ENCODE peak calls at places on chromosomes 12 and 14, in seven cellular contexts. P is effector memory CD4-positive, alpha-beta T cell; J is thoracic aorta; Z is CD4-positive, alpha-beta memory T cell; L is lower lobe of right lung; Q is IMR-90; G is naive thymus-derived CD4-positive, alpha-beta T cell. R is an unnamed sample.

GRCh38 chr12:33795536-33795935 is 226.8 kb upstream of the ALG10 start:
- DNase-seq in P (no peak), J (no peak), Z (no peak), L (no peak), Q (no peak), G (no peak), R (no peak)

GRCh38 chr14:33469898-33470297 is 481.0 kb downstream of the EGLN3 start:
- DNase-seq in P (no peak), J (no peak), Z (no peak), L (no peak), Q (no peak), G (no peak), R (peak; percentile 89)

GRCh38 chr14:104081951-104082464 is 3.5 kb upstream of the ASPG start:
- DNase-seq in P (no peak), J (no peak), Z (no peak), L (peak; percentile 40), Q (no peak), G (no peak), R (no peak)

GRCh38 chr12:11650697-11651281 is 1.3 kb downstream of the ETV6 start:
- DNase-seq in P (no peak), J (no peak), Z (peak; percentile 54), L (no peak), Q (peak; percentile 37), G (peak; percentile 21), R (peak; percentile 45)

GRCh38 chr14:59454131-59454530 is 11.0 kb downstream of the GPR135 start:
- DNase-seq in P (no peak), J (peak; percentile 25), Z (no peak), L (no peak), Q (peak; percentile 98), G (no peak), R (no peak)

GRCh38 chr14:97295108-97295710 is 498.0 kb downstream of the VRK1 start:
- DNase-seq in P (no peak), J (no peak), Z (no peak), L (no peak), Q (no peak), G (no peak), R (no peak)

GRCh38 chr14:51419685-51420084 is 179.6 kb downstream of the TMX1 start:
- DNase-seq in P (peak; percentile 37), J (no peak), Z (peak; percentile 83), L (no peak), Q (no peak), G (peak; percentile 86), R (no peak)

GRCh38 chr12:93468008-93468371 is 676 bp downstream of the MRPL42 start:
- DNase-seq in P (no peak), J (no peak), Z (no peak), L (no peak), Q (no peak), G (no peak), R (peak; percentile 38)

GRCh38 chr14:52222901-52223300 is 44.6 kb upstream of the PTGDR start:
- DNase-seq in P (no peak), J (no peak), Z (no peak), L (no peak), Q (no peak), G (no peak), R (no peak)

GRCh38 chr14:96482986-96483385 is 19.2 kb upstream of the PAPOLA start:
- DNase-seq in P (no peak), J (no peak), Z (no peak), L (no peak), Q (no peak), G (no peak), R (no peak)

DNA sequence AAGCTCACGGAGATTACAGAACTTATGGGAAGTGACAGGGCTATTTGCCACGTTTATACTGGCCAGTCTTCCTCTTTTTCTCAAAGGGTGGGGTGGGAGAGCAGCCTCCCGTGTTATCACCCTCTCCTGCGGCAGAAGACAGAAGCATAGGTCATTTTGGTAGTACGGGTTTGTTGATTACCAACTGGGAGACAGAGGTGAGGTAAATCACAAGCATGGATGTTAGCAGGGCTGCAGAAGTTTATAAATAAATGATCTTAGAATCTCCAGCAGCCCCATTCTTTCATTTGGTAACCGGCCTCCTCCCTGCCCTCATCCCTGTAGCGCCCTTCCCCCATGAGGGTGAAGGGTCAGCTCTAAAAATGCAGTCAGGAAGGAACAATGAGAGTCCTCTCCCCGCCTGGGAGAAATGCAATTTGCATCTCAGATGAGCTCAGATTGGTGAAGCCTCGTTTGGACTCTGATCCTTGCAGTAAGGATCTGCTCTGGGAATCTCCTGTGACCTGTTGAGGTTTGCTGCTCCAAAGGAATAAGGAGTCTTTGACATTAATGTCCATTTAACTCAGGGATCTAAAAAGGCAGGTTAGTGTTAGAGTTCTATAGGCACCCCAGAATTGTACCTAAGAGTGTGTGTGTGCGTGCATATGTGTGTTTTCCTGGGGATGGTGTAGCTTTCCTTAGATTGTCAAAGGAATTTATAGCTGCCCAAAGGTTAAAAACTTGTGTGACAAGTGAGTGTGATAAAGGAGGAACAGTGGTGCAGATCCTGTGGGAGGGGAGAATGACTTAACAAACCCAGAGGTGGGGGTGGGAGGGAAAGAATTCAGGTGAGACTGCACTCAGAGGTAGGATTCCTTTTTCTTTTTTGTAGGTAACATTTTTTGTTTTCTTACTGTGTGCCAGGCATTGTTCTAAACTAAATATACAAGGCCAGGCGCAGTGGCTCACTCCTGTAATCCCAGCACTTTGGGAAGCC is 45.0 kb upstream of the SINHCAF start:
- DNase-seq in P (no peak), J (no peak), Z (no peak), L (no peak), Q (no peak), G (no peak), R (peak; percentile 96)
- H3K4me3 ChIP-seq in P (no peak overlapping the region), J (peak overlapping the region; percentile 66), Z (no peak overlapping the region), L (peak overlapping the region; percentile 32), Q (no peak overlapping the region), G (no peak overlapping the region), R (no peak overlapping the region)

DNA sequence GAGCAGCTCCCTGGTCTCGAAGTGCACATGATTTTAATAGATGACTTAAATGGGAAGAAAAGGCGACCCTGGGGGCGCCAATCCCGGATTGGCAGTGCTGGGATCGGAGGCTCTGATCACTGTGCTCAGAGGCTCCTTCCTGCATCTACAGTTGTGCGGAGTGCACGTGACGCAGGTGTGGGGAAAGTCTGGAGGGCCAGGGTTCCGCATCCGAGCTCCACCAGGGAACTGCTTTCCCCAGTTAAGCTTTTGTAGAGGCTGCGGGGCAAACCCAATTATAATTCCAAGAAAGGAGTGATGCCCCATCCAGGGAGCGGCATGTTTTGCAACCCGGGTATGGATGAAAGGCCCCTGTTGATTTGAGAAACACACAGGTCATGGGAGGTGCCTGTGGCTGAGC is 36.5 kb downstream of the ELK3 start:
- DNase-seq in P (no peak), J (no peak), Z (no peak), L (no peak), Q (no peak), G (no peak), R (no peak)
- H3K4me1 ChIP-seq in P (peaks cover 17% of the 10 kb centered on the region), J (peaks cover 13% of the 10 kb centered on the region), Z (peaks cover 22% of the 10 kb centered on the region), L (peaks cover 26% of the 10 kb centered on the region), Q (peaks cover 14% of the 10 kb centered on the region), G (peaks cover 4% of the 10 kb centered on the region), R (peaks cover 3% of the 10 kb centered on the region)

GRCh38 chr12:63151061-63151897 is at the start of gene AVPR1A:
- DNase-seq in P (no peak), J (no peak), Z (no peak), L (no peak), Q (no peak), G (no peak), R (peak; percentile 7)
- H3K27ac ChIP-seq in P (no peak within 1 kb of the TSS), J (no peak within 1 kb of the TSS), Z (no peak within 1 kb of the TSS), L (no peak within 1 kb of the TSS), Q (no peak within 1 kb of the TSS), G (no peak within 1 kb of the TSS), R (no peak within 1 kb of the TSS)

DNA sequence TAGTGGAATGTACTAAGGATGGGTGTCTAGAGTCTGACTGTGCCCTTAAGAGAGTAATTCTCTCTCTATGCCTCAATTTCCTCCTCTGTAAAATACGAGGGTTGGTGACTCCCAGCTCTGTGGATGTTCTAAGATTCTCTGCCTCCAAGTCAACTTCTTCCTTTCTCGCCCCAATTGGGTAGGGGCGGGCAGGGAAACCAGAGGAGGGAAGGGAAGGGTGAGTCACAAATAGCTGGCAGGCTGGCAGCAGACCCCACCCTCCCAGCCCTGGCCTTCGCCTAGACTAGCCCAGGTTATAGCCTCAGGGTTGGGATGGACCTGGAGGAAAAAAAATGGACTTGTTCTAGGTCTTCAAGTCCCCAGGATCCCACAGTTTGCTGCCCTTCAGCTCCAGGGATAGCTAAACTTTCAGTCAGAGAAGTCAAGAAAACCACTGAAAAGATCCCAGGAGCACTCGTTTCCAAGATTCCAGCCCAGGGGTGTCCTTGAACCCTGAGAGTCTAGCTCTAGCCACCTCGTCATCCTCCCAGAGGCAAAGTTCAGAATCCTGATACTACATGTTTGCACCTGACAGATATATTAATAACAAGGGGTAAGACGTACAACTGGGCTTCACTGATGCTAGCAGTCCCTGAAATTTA is 2.3 kb downstream of the DGKA start:
- DNase-seq in P (no peak), J (no peak), Z (peak; percentile 62), L (no peak), Q (no peak), G (no peak), R (peak; percentile 91)
- H3K4me3 ChIP-seq in P (peak overlapping the region; percentile 82), J (peak overlapping the region; percentile 80), Z (peak overlapping the region; percentile 95), L (peak overlapping the region; percentile 75), Q (peak overlapping the region; percentile 11), G (peak overlapping the region; percentile 82), R (peak overlapping the region; percentile 91)

GRCh38 chr12:49824416-49824815 is 3.8 kb downstream of the NCKAP5L start:
- DNase-seq in P (no peak), J (no peak), Z (no peak), L (no peak), Q (no peak), G (no peak), R (no peak)
- H3K4me1 ChIP-seq in P (peaks cover 27% of the 10 kb centered on the region), J (peaks cover 46% of the 10 kb centered on the region), Z (peaks cover 41% of the 10 kb centered on the region), L (peaks cover 50% of the 10 kb centered on the region), Q (peaks cover 27% of the 10 kb centered on the region), G (peaks cover 8% of the 10 kb centered on the region), R (peaks cover 4% of the 10 kb centered on the region)

GRCh38 chr12:121916719-121917118 is 1.7 kb upstream of the CFAP251 start:
- DNase-seq in P (no peak), J (no peak), Z (no peak), L (no peak), Q (peak; percentile 67), G (no peak), R (no peak)
- H3K27ac ChIP-seq in P (no peak overlapping the region), J (peak overlapping the region; percentile 73), Z (no peak overlapping the region), L (no peak overlapping the region), Q (no peak overlapping the region), G (peak overlapping the region; percentile 68), R (no peak overlapping the region)

DNA sequence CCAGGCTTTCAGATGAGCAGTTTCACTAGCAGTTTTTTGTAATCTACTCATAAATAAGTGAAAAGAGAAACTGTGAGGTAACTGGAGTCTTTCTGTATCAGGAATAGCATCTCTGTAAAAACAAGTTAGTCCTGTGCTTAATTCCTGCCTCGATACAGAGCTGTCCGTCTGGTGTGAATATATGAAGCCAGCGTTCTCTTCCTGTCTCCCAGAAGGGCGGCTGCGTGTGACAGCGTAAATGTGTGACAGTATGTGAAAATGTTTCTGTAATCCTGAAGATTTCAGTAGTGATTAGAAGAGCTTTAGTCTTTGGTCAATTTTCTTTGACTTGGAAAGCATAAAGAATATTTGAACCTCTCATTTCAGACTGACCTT is 150.3 kb downstream of the FBXL14 start:
- DNase-seq in P (no peak), J (no peak), Z (no peak), L (no peak), Q (no peak), G (no peak), R (no peak)
- H3K4me3 ChIP-seq in P (no peak overlapping the region), J (peak overlapping the region; percentile 63), Z (no peak overlapping the region), L (no peak overlapping the region), Q (peak overlapping the region; percentile 17), G (no peak overlapping the region), R (no peak overlapping the region)